ENCODE peak calls at places on chromosome 1, in six cellular contexts. R is activated naive CD4-positive, alpha-beta T cell; U is NCI-H1105; N is cardiac fibroblast; P is nephron progenitor cell; V is Right ventricle myocardium inferior. S is an unnamed sample.

GRCh38 chr1:113391643-113392271 is 1.4 kb downstream of the MAGI3 start:
- DNase-seq in U (peak), P (no peak), V (no peak), N (no peak), R (no peak), S (no peak)

GRCh38 chr1:192707978-192708547 is 72.1 kb downstream of the RGS13 start:
- DNase-seq in U (no peak), P (no peak), V (no peak), R (no peak), N (no peak), S (no peak)

GRCh38 chr1:1004780-1005697 is 5.1 kb upstream of the HES4 start:
- DNase-seq in V (peak), N (no peak), P (peak), U (no peak), R (no peak), S (peak)

GRCh38 chr1:41740630-41741239 is 178.0 kb downstream of the HIVEP3 start:
- DNase-seq in V (no peak), P (no peak), N (no peak), R (no peak), U (no peak), S (no peak)

GRCh38 chr1:206967096-206967851 is 3.0 kb downstream of the FCAMR start:
- DNase-seq in R (no peak), U (no peak), P (no peak), N (peak), V (no peak), S (peak)

GRCh38 chr1:236524142-236524891 is 535 bp downstream of the LGALS8 start:
- DNase-seq in V (peak), R (no peak), N (peak), P (peak), U (peak), S (peak)

GRCh38 chr1:58763214-58763613 is 20.6 kb downstream of the JUN start:
- DNase-seq in U (no peak), V (no peak), P (no peak), R (no peak), N (peak), S (peak)

GRCh38 chr1:154170547-154171221 is 15.8 kb upstream of the NUP210L start:
- DNase-seq in N (no peak), V (no peak), P (no peak), R (no peak), U (no peak), S (no peak)

GRCh38 chr1:218837051-218837450 is 336.6 kb upstream of the LYPLAL1 start:
- DNase-seq in P (no peak), R (no peak), V (no peak), N (peak), U (no peak), S (peak)

GRCh38 chr1:118983558-118984021 is 4.6 kb downstream of the TBX15 start:
- DNase-seq in P (no peak), V (no peak), U (no peak), N (no peak), R (no peak), S (no peak)

GRCh38 chr1:89274431-89274857 is 1.8 kb upstream of the GBP5 start:
- DNase-seq in U (no peak), R (no peak), P (no peak), N (peak), V (no peak), S (peak)

GRCh38 chr1:3112526-3112925 is 43.5 kb downstream of the PRDM16 start:
- DNase-seq in P (no peak), V (no peak), R (no peak), U (no peak), N (no peak), S (no peak)

GRCh38 chr1:226239421-226239820 is 16.0 kb downstream of the MIXL1 start:
- DNase-seq in V (no peak), R (no peak), N (no peak), P (no peak), U (no peak), S (no peak)

GRCh38 chr1:201745023-201745422 is 83.9 kb upstream of the IPO9 start:
- DNase-seq in N (peak), V (no peak), P (no peak), U (no peak), R (no peak), S (peak)

GRCh38 chr1:159828916-159829634 is 2.4 kb downstream of the SLAMF8 start:
- DNase-seq in V (peak), P (peak), R (no peak), U (no peak), N (peak), S (peak)

GRCh38 chr1:240235521-240236288 is 144.0 kb downstream of the FMN2 start:
- DNase-seq in P (no peak), V (no peak), N (peak), R (no peak), U (no peak), S (peak)

GRCh38 chr1:153608089-153608672 is 4.8 kb downstream of the S100A16 start:
- DNase-seq in P (no peak), U (no peak), N (no peak), V (no peak), R (no peak), S (no peak)

S was measured in fibroblast of pulmonary artery.